ENCODE peak calls at places on chromosome 12, in ten cellular contexts. Y is right lobe of liver; J is activated CD8-positive, alpha-beta memory T cell treated with anti-CD3 and anti-CD28 coated beads, Interleukin-2, amount 50 U/mL, for 48 hours; T is heart right ventricle; D is activated naive CD8-positive, alpha-beta T cell treated with anti-CD3 and anti-CD28 coated beads for 36 hours; O is GDM1; Q is activated T-helper 1 cell treated with Interleukin-2 at 50 U/mL for 16 hours; U is retina; X is colonic mucosa; F is activated B cell treated with CpG ODN at 0.5 μM for 24 hours. Z is an unnamed sample.

GRCh38 chr12:113260127-113260526 is 38.9 kb downstream of the TPCN1 start:
- DNase-seq in Y (no peak), F (no peak), U (no peak), D (no peak), T (no peak), J (no peak), O (no peak), X (no peak), Q (no peak), Z (peak)

GRCh38 chr12:102059343-102059742 is 2.4 kb downstream of the WASHC3 start:
- DNase-seq in D (no peak), T (no peak), Q (no peak), J (no peak), Y (no peak), U (no peak), O (no peak), X (no peak), F (no peak), Z (no peak)

GRCh38 chr12:102883204-102883799 is 33.7 kb downstream of the PAH start:
- DNase-seq in O (peak), F (peak), D (peak), Y (no peak), U (peak), Q (no peak), T (peak), J (peak), X (peak), Z (peak)

GRCh38 chr12:2891240-2892053 is 756 bp downstream of the TULP3 start:
- DNase-seq in T (peak), D (no peak), F (no peak), U (no peak), Y (peak), O (no peak), X (peak), Q (no peak), J (no peak), Z (peak)

GRCh38 chr12:58584885-58585284 is 335.4 kb downstream of the LRIG3 start:
- DNase-seq in Q (no peak), J (no peak), U (no peak), F (no peak), T (peak), D (no peak), X (no peak), O (no peak), Y (no peak), Z (no peak)

GRCh38 chr12:126084480-126084879 is 1019.2 kb downstream of the AACS start:
- DNase-seq in J (no peak), X (no peak), T (no peak), D (no peak), O (no peak), Y (no peak), U (no peak), Q (no peak), F (no peak), Z (no peak)

GRCh38 chr12:47885566-47885965 is 19.2 kb downstream of the VDR start:
- DNase-seq in F (no peak), X (no peak), D (no peak), Y (no peak), Q (no peak), T (no peak), J (no peak), O (no peak), U (no peak), Z (no peak)

GRCh38 chr12:15591811-15592210 is 197.4 kb downstream of the EPS8 start:
- DNase-seq in O (no peak), Y (no peak), Q (no peak), F (no peak), D (no peak), U (no peak), X (no peak), J (no peak), T (peak), Z (no peak)

GRCh38 chr12:33654313-33654712 is 214.7 kb upstream of the SYT10 start:
- DNase-seq in Q (no peak), X (no peak), D (no peak), U (no peak), Y (no peak), T (no peak), O (no peak), F (no peak), J (no peak), Z (no peak)